ENCODE peak calls at places on chromosomes 13 and 19, in four cellular contexts. One of them, this sample, is unnamed.

GRCh38 chr13:48194392-48194754 is 38.6 kb upstream of the ITM2B start:
- DNase-seq in heart left ventricle: no peak
- DNase-seq in amygdala: no peak
- DNase-seq in T-helper 1 cell: no peak
- DNase-seq in this sample: no peak

GRCh38 chr13:110434629-110435028 is 126.9 kb downstream of the RAB20 start:
- DNase-seq in amygdala: no peak
- DNase-seq in T-helper 1 cell: no peak
- DNase-seq in heart left ventricle: no peak
- DNase-seq in this sample: no peak

GRCh38 chr13:47092202-47092601 is 195.3 kb upstream of the HTR2A start:
- DNase-seq in T-helper 1 cell: no peak
- DNase-seq in heart left ventricle: no peak
- DNase-seq in amygdala: no peak
- DNase-seq in this sample: no peak

GRCh38 chr13:95262837-95263381 is 38.3 kb downstream of the ABCC4 start:
- DNase-seq in heart left ventricle: no peak
- DNase-seq in amygdala: no peak
- DNase-seq in T-helper 1 cell: no peak
- DNase-seq in this sample: no peak

GRCh38 chr19:56566904-56567273 is 379 bp upstream of the ZNF470 start:
- DNase-seq in T-helper 1 cell: peak; percentile 4
- DNase-seq in amygdala: no peak
- DNase-seq in heart left ventricle: peak; percentile 64
- DNase-seq in this sample: peak; percentile 37

GRCh38 chr19:41563847-41564514 is 12.0 kb upstream of the CEACAM21 start:
- DNase-seq in heart left ventricle: no peak
- DNase-seq in amygdala: no peak
- DNase-seq in T-helper 1 cell: peak; percentile 61
- DNase-seq in this sample: no peak

GRCh38 chr13:62626771-62627170 is 1211.1 kb upstream of the PCDH20 start:
- DNase-seq in amygdala: no peak
- DNase-seq in heart left ventricle: no peak
- DNase-seq in T-helper 1 cell: no peak
- DNase-seq in this sample: no peak

GRCh38 chr19:9362905-9363304 is at the start of gene ZNF177:
- DNase-seq in amygdala: no peak
- DNase-seq in T-helper 1 cell: no peak
- DNase-seq in heart left ventricle: peak; percentile 8
- DNase-seq in this sample: peak; percentile 24

GRCh38 chr19:13016628-13017305 is 21.5 kb downstream of the NFIX start:
- DNase-seq in amygdala: no peak
- DNase-seq in T-helper 1 cell: no peak
- DNase-seq in heart left ventricle: no peak
- DNase-seq in this sample: no peak

GRCh38 chr13:62119739-62120700 is 704.4 kb upstream of the PCDH20 start:
- DNase-seq in amygdala: no peak
- DNase-seq in T-helper 1 cell: no peak
- DNase-seq in heart left ventricle: no peak
- DNase-seq in this sample: no peak

GRCh38 chr19:14550201-14550754 is 20.9 kb downstream of the TECR start:
- DNase-seq in amygdala: no peak
- DNase-seq in heart left ventricle: no peak
- DNase-seq in T-helper 1 cell: no peak
- DNase-seq in this sample: no peak

GRCh38 chr13:35687336-35687735 is 210.8 kb upstream of the MAB21L1 start:
- DNase-seq in heart left ventricle: no peak
- DNase-seq in T-helper 1 cell: no peak
- DNase-seq in amygdala: no peak
- DNase-seq in this sample: no peak

GRCh38 chr19:40588110-40588854 is 11.6 kb downstream of the SHKBP1 start:
- DNase-seq in amygdala: no peak
- DNase-seq in heart left ventricle: no peak
- DNase-seq in T-helper 1 cell: no peak
- DNase-seq in this sample: no peak

GRCh38 chr13:87941244-87941643 is 270.1 kb downstream of the SLITRK5 start:
- DNase-seq in amygdala: no peak
- DNase-seq in heart left ventricle: no peak
- DNase-seq in T-helper 1 cell: no peak
- DNase-seq in this sample: no peak

GRCh38 chr19:33248104-33248503 is 22.5 kb upstream of the SLC7A10 start:
- DNase-seq in amygdala: no peak
- DNase-seq in T-helper 1 cell: no peak
- DNase-seq in heart left ventricle: no peak
- DNase-seq in this sample: no peak

GRCh38 chr13:67023088-67023893 is 206.8 kb downstream of the PCDH9 start:
- DNase-seq in amygdala: peak; percentile 9
- DNase-seq in heart left ventricle: no peak
- DNase-seq in T-helper 1 cell: no peak
- DNase-seq in this sample: no peak

GRCh38 chr13:32246468-32246867 is 68.7 kb downstream of the ZAR1L start:
- DNase-seq in amygdala: no peak
- DNase-seq in heart left ventricle: peak; percentile 54
- DNase-seq in T-helper 1 cell: peak; percentile 6
- DNase-seq in this sample: no peak

GRCh38 chr13:20287976-20288375 is 55.9 kb upstream of the GJB6 start:
- DNase-seq in amygdala: no peak
- DNase-seq in heart left ventricle: no peak
- DNase-seq in T-helper 1 cell: no peak
- DNase-seq in this sample: no peak

GRCh38 chr13:46265292-46265691 is 53.6 kb downstream of the LRRC63 start:
- DNase-seq in amygdala: no peak
- DNase-seq in heart left ventricle: no peak
- DNase-seq in T-helper 1 cell: no peak
- DNase-seq in this sample: no peak

GRCh38 chr19:58558623-58559274 is 338 bp upstream of the UBE2M start:
- DNase-seq in heart left ventricle: peak; percentile 99
- DNase-seq in amygdala: no peak
- DNase-seq in T-helper 1 cell: peak; percentile 100
- DNase-seq in this sample: no peak

GRCh38 chr19:27828781-27829275 is 1384.1 kb downstream of the UQCRFS1 start:
- DNase-seq in T-helper 1 cell: no peak
- DNase-seq in amygdala: no peak
- DNase-seq in heart left ventricle: no peak
- DNase-seq in this sample: no peak

GRCh38 chr19:3849092-3849491 is 19.7 kb downstream of the ZFR2 start:
- DNase-seq in heart left ventricle: no peak
- DNase-seq in amygdala: no peak
- DNase-seq in T-helper 1 cell: peak; percentile 19
- DNase-seq in this sample: no peak

GRCh38 chr13:35720290-35720689 is 243.8 kb upstream of the MAB21L1 start:
- DNase-seq in heart left ventricle: no peak
- DNase-seq in amygdala: no peak
- DNase-seq in T-helper 1 cell: no peak
- DNase-seq in this sample: no peak

GRCh38 chr19:45901432-45901903 is 945 bp downstream of the MYPOP start:
- DNase-seq in heart left ventricle: no peak
- DNase-seq in T-helper 1 cell: peak; percentile 27
- DNase-seq in amygdala: no peak
- DNase-seq in this sample: no peak

GRCh38 chr13:62309904-62310303 is 894.3 kb upstream of the PCDH20 start:
- DNase-seq in T-helper 1 cell: no peak
- DNase-seq in heart left ventricle: no peak
- DNase-seq in amygdala: no peak
- DNase-seq in this sample: no peak

GRCh38 chr19:35311901-35312665 is 16.9 kb upstream of the CD22 start:
- DNase-seq in amygdala: no peak
- DNase-seq in T-helper 1 cell: no peak
- DNase-seq in heart left ventricle: no peak
- DNase-seq in this sample: no peak

GRCh38 chr13:46211521-46212351 is at the start of gene LRRC63:
- DNase-seq in heart left ventricle: peak; percentile 70
- DNase-seq in T-helper 1 cell: peak; percentile 81
- DNase-seq in amygdala: peak; percentile 18
- DNase-seq in this sample: peak; percentile 65

GRCh38 chr13:29294869-29295268 is 300.6 kb downstream of the SLC7A1 start:
- DNase-seq in amygdala: no peak
- DNase-seq in T-helper 1 cell: no peak
- DNase-seq in heart left ventricle: no peak
- DNase-seq in this sample: no peak

GRCh38 chr13:111973186-111974064 is 93.5 kb upstream of the SOX1 start:
- DNase-seq in heart left ventricle: no peak
- DNase-seq in amygdala: no peak
- DNase-seq in T-helper 1 cell: no peak
- DNase-seq in this sample: no peak

GRCh38 chr13:94765814-94766213 is 53.5 kb upstream of the SOX21 start:
- DNase-seq in heart left ventricle: no peak
- DNase-seq in T-helper 1 cell: no peak
- DNase-seq in amygdala: no peak
- DNase-seq in this sample: no peak

GRCh38 chr19:17861542-17862402 is 2.1 kb downstream of the RPL18A start:
- DNase-seq in T-helper 1 cell: no peak
- DNase-seq in amygdala: no peak
- DNase-seq in heart left ventricle: no peak
- DNase-seq in this sample: no peak

GRCh38 chr13:41352935-41353801 is 42.1 kb downstream of the NAA16 start:
- DNase-seq in heart left ventricle: no peak
- DNase-seq in T-helper 1 cell: peak; percentile 28
- DNase-seq in amygdala: no peak
- DNase-seq in this sample: no peak

GRCh38 chr19:28553764-28554163 is 659.2 kb downstream of the UQCRFS1 start:
- DNase-seq in heart left ventricle: no peak
- DNase-seq in amygdala: no peak
- DNase-seq in T-helper 1 cell: no peak
- DNase-seq in this sample: no peak

GRCh38 chr13:98697833-98698232 is 54.6 kb downstream of the SLC15A1 start:
- DNase-seq in heart left ventricle: no peak
- DNase-seq in T-helper 1 cell: no peak
- DNase-seq in amygdala: no peak
- DNase-seq in this sample: no peak

GRCh38 chr13:71304861-71305260 is 562.1 kb downstream of the DACH1 start:
- DNase-seq in amygdala: no peak
- DNase-seq in heart left ventricle: no peak
- DNase-seq in T-helper 1 cell: no peak
- DNase-seq in this sample: no peak

GRCh38 chr19:49216076-49216475 is 58.5 kb downstream of the TRPM4 start:
- DNase-seq in amygdala: no peak
- DNase-seq in heart left ventricle: no peak
- DNase-seq in T-helper 1 cell: no peak
- DNase-seq in this sample: no peak

GRCh38 chr19:35299523-35300339 is 7.8 kb downstream of the MAG start:
- DNase-seq in amygdala: no peak
- DNase-seq in T-helper 1 cell: no peak
- DNase-seq in heart left ventricle: no peak
- DNase-seq in this sample: peak; percentile 45

This sample was measured in caudate nucleus.